ENCODE peak calls at places on chromosome X, in four cellular contexts. D, L, Y and U are unnamed samples.
A peak's percentile ranks its signal among the peaks of the same experiment; 100 is the strongest.

GRCh38 chrX:154652311-154653047 is 900 bp downstream of the CTAG2 start:
- DNase-seq in Y (no peak), D (no peak), L (no peak), U (no peak)

GRCh38 chrX:87896057-87896456 is 378.5 kb downstream of the KLHL4 start:
- DNase-seq in Y (no peak), L (no peak), D (no peak), U (no peak)

GRCh38 chrX:106649523-106650428 is 38.0 kb downstream of the RADX start:
- DNase-seq in Y (no peak), L (no peak), D (no peak), U (no peak)

GRCh38 chrX:129099206-129099605 is 424.1 kb downstream of the SMARCA1 start:
- DNase-seq in L (no peak), Y (no peak), D (no peak), U (no peak)

GRCh38 chrX:39630344-39630743 is 467.4 kb downstream of the BCOR start:
- DNase-seq in D (no peak), Y (no peak), L (no peak), U (no peak)

GRCh38 chrX:133370719-133371275 is 44.5 kb downstream of the GPC4 start:
- DNase-seq in D (no peak), L (no peak), Y (no peak), U (no peak)

GRCh38 chrX:148878371-148878770 is 378.0 kb downstream of the AFF2 start:
- DNase-seq in D (no peak), L (no peak), Y (no peak), U (no peak)

GRCh38 chrX:32877592-32877991 is 333.8 kb downstream of the DMD start:
- DNase-seq in L (no peak), D (no peak), Y (no peak), U (no peak)

GRCh38 chrX:101659601-101660063 is at the start of gene ARMCX2:
- DNase-seq in Y (peak; percentile 38), D (peak; percentile 81), L (no peak), U (peak; percentile 80)

GRCh38 chrX:16786791-16787735 is 797 bp downstream of the TXLNG start:
- DNase-seq in D (peak; percentile 68), Y (no peak), L (no peak), U (peak; percentile 70)

GRCh38 chrX:48958635-48959094 is 1.3 kb upstream of the OTUD5 start:
- DNase-seq in L (no peak), Y (peak; percentile 19), D (peak; percentile 64), U (no peak)